ENCODE peak calls at places on chromosomes 4 and X, in nine cellular contexts. T is CD4-positive, alpha-beta T cell; F is SJSA1; Z is gastrocnemius medialis; N is tibial artery; L is right atrium auricular region; G is CD8-positive, alpha-beta memory T cell; O is left ventricle myocardium inferior; C is sigmoid colon. J is an unnamed sample.
A peak's percentile ranks its signal among the peaks of the same experiment; 100 is the strongest.

GRCh38 chrX:69093960-69094935 is 71.0 kb downstream of the PJA1 start:
- DNase-seq in O (no peak), N (no peak), T (no peak), Z (peak; percentile 28), G (no peak), F (peak; percentile 42), L (no peak), C (peak; percentile 74), J (no peak)

GRCh38 chr4:89617256-89617655 is 219.7 kb downstream of the SNCA start:
- DNase-seq in L (no peak), T (no peak), G (no peak), F (no peak), N (no peak), O (no peak), Z (no peak), C (no peak), J (no peak)

GRCh38 chr4:8439168-8439567 is 1.4 kb downstream of the ACOX3 start:
- DNase-seq in O (no peak), T (no peak), Z (no peak), N (no peak), L (no peak), F (no peak), G (no peak), C (no peak), J (no peak)

GRCh38 chrX:72713130-72713529 is 976 bp downstream of the PHKA1 start:
- DNase-seq in F (no peak), C (no peak), G (no peak), Z (no peak), N (no peak), O (no peak), T (no peak), L (no peak), J (no peak)

GRCh38 chr4:7154351-7154981 is 37.9 kb upstream of the SORCS2 start:
- DNase-seq in L (no peak), C (peak; percentile 50), O (no peak), G (no peak), F (no peak), Z (no peak), T (no peak), N (no peak), J (no peak)

GRCh38 chr4:85177679-85178078 is 211.2 kb upstream of the WDFY3 start:
- DNase-seq in O (no peak), T (no peak), G (no peak), C (no peak), F (no peak), N (no peak), L (no peak), Z (no peak), J (no peak)

GRCh38 chrX:23332888-23333821 is 1.5 kb upstream of the PTCHD1 start:
- DNase-seq in T (no peak), C (no peak), L (no peak), Z (no peak), N (no peak), F (no peak), G (no peak), O (no peak), J (no peak)

GRCh38 chrX:73182502-73183114 is 32.0 kb downstream of the NAP1L2 start:
- DNase-seq in F (no peak), N (no peak), Z (no peak), O (no peak), T (no peak), G (no peak), L (no peak), C (no peak), J (no peak)

GRCh38 chrX:16479206-16479869 is 170.6 kb upstream of the S100G start:
- DNase-seq in O (no peak), L (no peak), T (no peak), F (no peak), C (no peak), Z (no peak), G (no peak), N (no peak), J (no peak)

GRCh38 chr4:1898681-1899080 is 27.5 kb downstream of the NSD2 start:
- DNase-seq in Z (no peak), T (no peak), L (no peak), N (no peak), O (no peak), F (no peak), C (no peak), G (no peak), J (no peak)

GRCh38 chrX:39536165-39536564 is 561.6 kb downstream of the BCOR start:
- DNase-seq in G (no peak), T (no peak), Z (no peak), F (no peak), N (no peak), L (no peak), C (no peak), O (no peak), J (no peak)

GRCh38 chr4:168857546-168858314 is 152.3 kb downstream of the CBR4 start:
- DNase-seq in O (no peak), F (peak; percentile 45), G (no peak), T (no peak), L (no peak), N (no peak), C (no peak), Z (no peak), J (no peak)

GRCh38 chr4:161448550-161449180 is 715.1 kb downstream of the FSTL5 start:
- DNase-seq in N (no peak), L (no peak), T (no peak), O (no peak), Z (no peak), F (no peak), G (no peak), C (no peak), J (no peak)

GRCh38 chr4:113772319-113772718 is 10.8 kb upstream of the CAMK2D start:
- DNase-seq in Z (no peak), L (no peak), N (no peak), O (no peak), C (no peak), T (no peak), G (no peak), F (no peak), J (no peak)

GRCh38 chrX:83008415-83008814 is 499.7 kb upstream of the POU3F4 start:
- DNase-seq in L (no peak), C (no peak), N (no peak), Z (no peak), T (no peak), F (no peak), G (no peak), O (no peak), J (no peak)

DNA sequence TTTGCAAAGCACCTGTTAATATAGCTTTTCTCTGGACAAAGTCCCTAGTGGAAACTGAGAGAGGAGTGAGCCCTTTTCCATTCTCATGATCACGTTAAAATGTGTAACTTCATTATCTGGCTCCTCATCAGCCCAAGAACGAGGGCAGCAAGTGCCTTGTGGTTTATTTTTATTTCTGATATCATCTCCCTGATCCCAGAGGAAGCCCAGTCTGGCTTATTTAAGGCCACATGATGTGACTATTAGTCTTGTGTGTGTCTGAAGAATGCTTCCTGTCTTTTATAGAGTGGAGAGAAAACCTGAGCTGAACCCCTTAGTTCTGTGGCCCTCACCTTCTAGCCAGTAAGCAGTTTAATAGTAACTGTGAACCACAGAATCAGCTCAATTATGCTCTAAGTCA is 67.2 kb downstream of the LHFPL1 start:
- DNase-seq in G (no peak), N (no peak), Z (no peak), T (no peak), F (no peak), C (no peak), L (no peak), O (no peak), J (no peak)
- H3K27ac ChIP-seq in G (no peak overlapping the region), N (no peak overlapping the region), Z (peak overlapping the region; percentile 45), T (no peak overlapping the region), F (no peak overlapping the region), C (no peak overlapping the region), L (no peak overlapping the region), O (no peak overlapping the region), J (peak overlapping the region; percentile 78)

DNA sequence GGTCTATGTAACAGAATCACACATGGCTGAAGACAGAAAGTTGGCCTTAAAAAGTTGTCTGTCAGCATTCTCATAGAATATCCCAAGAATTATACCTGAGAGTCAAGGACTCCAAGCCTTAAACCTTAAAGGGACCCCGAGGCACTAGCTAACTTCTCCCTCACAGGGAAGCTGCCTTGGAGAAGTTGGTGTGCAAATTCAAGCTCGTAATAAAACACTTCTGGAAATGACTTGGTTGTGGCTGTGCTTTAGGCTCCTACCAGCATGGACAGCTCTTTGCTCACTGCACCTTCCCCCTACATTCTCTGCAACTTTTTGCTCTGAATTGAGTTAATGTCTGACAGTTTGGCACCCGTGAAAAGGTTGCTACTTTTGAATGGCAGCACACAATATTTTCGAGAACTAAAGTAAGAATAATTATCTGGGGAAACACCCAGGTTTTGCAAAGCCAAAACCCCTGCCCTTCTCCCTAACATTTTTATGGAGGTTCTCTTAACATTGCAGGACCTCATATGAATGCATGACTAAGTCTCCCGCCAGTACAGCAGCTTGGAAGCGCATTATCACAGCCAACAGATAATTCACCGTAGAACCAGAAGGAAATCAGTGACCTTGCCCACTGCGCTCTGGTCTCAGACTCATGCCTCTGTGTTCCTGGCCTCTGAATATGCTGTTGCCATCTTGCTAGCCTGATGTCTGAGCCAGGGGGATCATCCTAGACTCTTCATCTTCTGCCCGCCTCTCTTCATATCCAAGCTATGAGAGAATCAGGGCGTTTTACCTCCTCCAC is 91.0 kb downstream of the MGST2 start:
- DNase-seq in L (no peak), G (no peak), N (no peak), C (no peak), F (no peak), O (no peak), Z (no peak), T (no peak), J (no peak)
- H3K27ac ChIP-seq in L (no peak overlapping the region), G (no peak overlapping the region), N (no peak overlapping the region), C (no peak overlapping the region), F (no peak overlapping the region), O (no peak overlapping the region), Z (no peak overlapping the region), T (no peak overlapping the region), J (no peak overlapping the region)

GRCh38 chr4:19580090-19580489 is 671.6 kb upstream of the SLIT2 start:
- DNase-seq in O (no peak), C (no peak), L (no peak), Z (no peak), T (no peak), F (no peak), N (no peak), G (no peak), J (no peak)
- H3K27ac ChIP-seq in O (peak overlapping the region; percentile 61), C (peak overlapping the region; percentile 61), L (no peak overlapping the region), Z (no peak overlapping the region), T (no peak overlapping the region), F (no peak overlapping the region), N (no peak overlapping the region), G (no peak overlapping the region), J (no peak overlapping the region)

DNA sequence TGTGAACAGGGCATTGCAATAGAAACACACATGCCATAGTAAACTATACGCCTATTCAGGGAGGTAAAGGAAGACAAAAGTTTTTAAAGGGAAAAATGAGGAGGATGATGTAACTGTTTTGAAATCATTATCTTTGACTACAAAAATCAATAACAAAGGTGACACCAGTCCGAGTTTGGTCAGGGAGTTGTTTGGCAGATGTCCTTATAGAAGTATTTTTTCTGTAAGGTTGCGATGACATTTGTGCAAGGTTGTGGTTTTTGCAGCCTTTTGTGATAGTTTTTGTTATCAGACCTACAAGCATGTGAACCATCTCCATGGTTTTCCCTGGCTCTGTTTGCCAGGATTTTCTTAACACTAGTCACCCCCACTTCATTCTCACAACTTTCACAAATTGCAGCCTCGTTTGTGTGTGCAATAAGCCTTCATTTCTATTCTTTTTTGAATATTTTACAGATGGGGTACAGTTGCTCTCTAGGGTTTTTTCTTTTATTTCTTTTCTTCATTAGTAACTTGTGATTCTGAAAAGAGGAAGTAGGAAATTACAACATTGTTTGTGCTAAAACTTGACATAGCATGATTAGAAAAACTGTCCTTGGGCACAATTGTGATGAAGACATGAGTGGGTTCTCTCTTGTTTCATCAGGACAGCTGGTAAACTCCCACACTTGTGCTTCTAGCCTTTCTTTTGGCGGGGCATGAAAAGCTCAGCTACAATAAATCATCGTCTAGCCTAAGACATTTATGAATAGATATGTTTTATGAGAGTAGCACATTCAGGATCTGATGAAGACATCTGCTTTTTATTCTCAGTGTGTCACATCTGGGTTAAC is 60.2 kb upstream of the PNPLA4 start:
- DNase-seq in N (no peak), O (no peak), T (no peak), L (no peak), G (no peak), Z (no peak), C (no peak), F (no peak), J (no peak)
- H3K27ac ChIP-seq in N (no peak overlapping the region), O (no peak overlapping the region), T (no peak overlapping the region), L (no peak overlapping the region), G (no peak overlapping the region), Z (no peak overlapping the region), C (no peak overlapping the region), F (peak overlapping the region; percentile 68), J (no peak overlapping the region)